ENCODE peak calls at places on chromosomes 13 and 19, in five cellular contexts. One of them, this sample, is unnamed.

GRCh38 chr13:45310341-45311138 is 30.4 kb downstream of the TPT1 start:
- DNase-seq in fibroblast of lung: no peak
- DNase-seq in thoracic aorta: no peak
- DNase-seq in suprapubic skin: no peak
- DNase-seq in ovary: no peak
- DNase-seq in this sample: no peak

GRCh38 chr19:35557539-35558399 is 5.7 kb downstream of the ATP4A start:
- DNase-seq in ovary: peak; percentile 65
- DNase-seq in thoracic aorta: no peak
- DNase-seq in fibroblast of lung: peak; percentile 37
- DNase-seq in suprapubic skin: no peak
- DNase-seq in this sample: peak; percentile 58

GRCh38 chr19:39166571-39167391 is 30.0 kb upstream of the NCCRP1 start:
- DNase-seq in suprapubic skin: peak; percentile 90
- DNase-seq in thoracic aorta: no peak
- DNase-seq in fibroblast of lung: no peak
- DNase-seq in ovary: peak; percentile 76
- DNase-seq in this sample: no peak

GRCh38 chr19:4393947-4394590 is 6.3 kb downstream of the SH3GL1 start:
- DNase-seq in suprapubic skin: no peak
- DNase-seq in ovary: no peak
- DNase-seq in thoracic aorta: no peak
- DNase-seq in fibroblast of lung: peak; percentile 77
- DNase-seq in this sample: peak; percentile 57

GRCh38 chr13:72737033-72737432 is 9.3 kb downstream of the BORA start:
- DNase-seq in fibroblast of lung: no peak
- DNase-seq in suprapubic skin: no peak
- DNase-seq in thoracic aorta: no peak
- DNase-seq in ovary: no peak
- DNase-seq in this sample: no peak

GRCh38 chr13:39245688-39246087 is 207.4 kb downstream of the NHLRC3 start:
- DNase-seq in suprapubic skin: no peak
- DNase-seq in fibroblast of lung: no peak
- DNase-seq in thoracic aorta: no peak
- DNase-seq in ovary: no peak
- DNase-seq in this sample: no peak

GRCh38 chr13:19772306-19772705 is 10.4 kb downstream of the PSPC1 start:
- DNase-seq in fibroblast of lung: peak; percentile 19
- DNase-seq in ovary: no peak
- DNase-seq in suprapubic skin: no peak
- DNase-seq in thoracic aorta: no peak
- DNase-seq in this sample: no peak

GRCh38 chr13:111312944-111313590 is 7.4 kb upstream of the TEX29 start:
- DNase-seq in ovary: no peak
- DNase-seq in thoracic aorta: no peak
- DNase-seq in fibroblast of lung: no peak
- DNase-seq in suprapubic skin: no peak
- DNase-seq in this sample: no peak

GRCh38 chr19:45506991-45507863 is at the start of gene VASP:
- DNase-seq in thoracic aorta: peak; percentile 47
- DNase-seq in suprapubic skin: peak; percentile 91
- DNase-seq in fibroblast of lung: peak; percentile 84
- DNase-seq in ovary: peak; percentile 88
- DNase-seq in this sample: peak; percentile 88

GRCh38 chr19:19443902-19444693 is 38.6 kb downstream of the GATAD2A start:
- DNase-seq in suprapubic skin: no peak
- DNase-seq in ovary: no peak
- DNase-seq in fibroblast of lung: no peak
- DNase-seq in thoracic aorta: no peak
- DNase-seq in this sample: no peak
- H3K4me3 ChIP-seq in suprapubic skin: no peak overlapping the region
- H3K4me3 ChIP-seq in ovary: no peak overlapping the region
- H3K4me3 ChIP-seq in fibroblast of lung: no peak overlapping the region
- H3K4me3 ChIP-seq in thoracic aorta: no peak overlapping the region
- H3K4me3 ChIP-seq in this sample: no peak overlapping the region

DNA sequence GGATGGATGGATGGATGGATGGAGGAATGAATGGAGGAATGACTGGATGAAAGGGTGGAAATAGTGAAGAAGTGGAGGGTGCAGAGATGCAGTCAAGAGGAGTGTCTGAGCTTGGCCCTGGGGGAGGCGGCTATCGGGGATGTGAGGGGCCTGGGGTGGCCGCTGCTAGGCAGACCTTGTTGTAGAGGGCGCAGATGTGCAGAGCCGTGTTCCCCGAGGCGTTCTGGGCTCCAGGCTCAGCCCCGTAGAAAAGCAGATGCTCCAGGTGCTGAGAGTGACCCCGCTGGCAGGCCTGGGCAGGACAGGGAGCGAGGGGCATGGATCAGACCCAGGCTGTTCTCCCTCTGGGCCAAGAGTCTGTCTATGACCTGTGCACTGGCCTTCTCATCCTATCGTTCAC is 8.4 kb downstream of the SHANK1 start:
- DNase-seq in suprapubic skin: no peak
- DNase-seq in thoracic aorta: no peak
- DNase-seq in fibroblast of lung: no peak
- DNase-seq in ovary: no peak
- DNase-seq in this sample: no peak
- TF ChIP-seq CTCF in suprapubic skin: no peak
- TF ChIP-seq CTCF in thoracic aorta: no peak
- TF ChIP-seq CTCF in fibroblast of lung: no peak
- TF ChIP-seq CTCF in ovary: no peak
- TF ChIP-seq CTCF in this sample: no peak

GRCh38 chr13:114108141-114108761 is 24.2 kb downstream of the RASA3 start:
- DNase-seq in ovary: no peak
- DNase-seq in suprapubic skin: peak; percentile 76
- DNase-seq in thoracic aorta: no peak
- DNase-seq in fibroblast of lung: no peak
- DNase-seq in this sample: no peak
- H3K4me3 ChIP-seq in ovary: no peak overlapping the region
- H3K4me3 ChIP-seq in suprapubic skin: no peak overlapping the region
- H3K4me3 ChIP-seq in thoracic aorta: no peak overlapping the region
- H3K4me3 ChIP-seq in fibroblast of lung: peak overlapping the region; percentile 25
- H3K4me3 ChIP-seq in this sample: no peak overlapping the region

GRCh38 chr13:113489171-113489548 is 1.4 kb downstream of the DCUN1D2 start:
- DNase-seq in suprapubic skin: no peak
- DNase-seq in ovary: no peak
- DNase-seq in thoracic aorta: no peak
- DNase-seq in fibroblast of lung: no peak
- DNase-seq in this sample: no peak
- TF ChIP-seq CTCF in suprapubic skin: no peak
- TF ChIP-seq CTCF in ovary: no peak
- TF ChIP-seq CTCF in thoracic aorta: no peak
- TF ChIP-seq CTCF in fibroblast of lung: no peak
- TF ChIP-seq CTCF in this sample: no peak

GRCh38 chr13:56735537-56735942 is 405.2 kb upstream of the PRR20A start:
- DNase-seq in thoracic aorta: no peak
- DNase-seq in fibroblast of lung: no peak
- DNase-seq in suprapubic skin: no peak
- DNase-seq in ovary: no peak
- DNase-seq in this sample: no peak
- H3K4me3 ChIP-seq in thoracic aorta: no peak overlapping the region
- H3K4me3 ChIP-seq in fibroblast of lung: no peak overlapping the region
- H3K4me3 ChIP-seq in suprapubic skin: no peak overlapping the region
- H3K4me3 ChIP-seq in ovary: no peak overlapping the region
- H3K4me3 ChIP-seq in this sample: no peak overlapping the region

GRCh38 chr19:3039641-3040077 is 10.6 kb upstream of the TLE2 start:
- DNase-seq in thoracic aorta: no peak
- DNase-seq in ovary: peak; percentile 42
- DNase-seq in fibroblast of lung: no peak
- DNase-seq in suprapubic skin: no peak
- DNase-seq in this sample: no peak
- TF ChIP-seq CTCF in thoracic aorta: no peak
- TF ChIP-seq CTCF in ovary: no peak
- TF ChIP-seq CTCF in fibroblast of lung: no peak
- TF ChIP-seq CTCF in suprapubic skin: no peak
- TF ChIP-seq CTCF in this sample: no peak

GRCh38 chr13:40272776-40273139 is 393.7 kb downstream of the FOXO1 start:
- DNase-seq in ovary: no peak
- DNase-seq in suprapubic skin: no peak
- DNase-seq in fibroblast of lung: peak; percentile 90
- DNase-seq in thoracic aorta: no peak
- DNase-seq in this sample: peak; percentile 50
- H3K4me3 ChIP-seq in ovary: no peak overlapping the region
- H3K4me3 ChIP-seq in suprapubic skin: no peak overlapping the region
- H3K4me3 ChIP-seq in fibroblast of lung: no peak overlapping the region
- H3K4me3 ChIP-seq in thoracic aorta: no peak overlapping the region
- H3K4me3 ChIP-seq in this sample: no peak overlapping the region

DNA sequence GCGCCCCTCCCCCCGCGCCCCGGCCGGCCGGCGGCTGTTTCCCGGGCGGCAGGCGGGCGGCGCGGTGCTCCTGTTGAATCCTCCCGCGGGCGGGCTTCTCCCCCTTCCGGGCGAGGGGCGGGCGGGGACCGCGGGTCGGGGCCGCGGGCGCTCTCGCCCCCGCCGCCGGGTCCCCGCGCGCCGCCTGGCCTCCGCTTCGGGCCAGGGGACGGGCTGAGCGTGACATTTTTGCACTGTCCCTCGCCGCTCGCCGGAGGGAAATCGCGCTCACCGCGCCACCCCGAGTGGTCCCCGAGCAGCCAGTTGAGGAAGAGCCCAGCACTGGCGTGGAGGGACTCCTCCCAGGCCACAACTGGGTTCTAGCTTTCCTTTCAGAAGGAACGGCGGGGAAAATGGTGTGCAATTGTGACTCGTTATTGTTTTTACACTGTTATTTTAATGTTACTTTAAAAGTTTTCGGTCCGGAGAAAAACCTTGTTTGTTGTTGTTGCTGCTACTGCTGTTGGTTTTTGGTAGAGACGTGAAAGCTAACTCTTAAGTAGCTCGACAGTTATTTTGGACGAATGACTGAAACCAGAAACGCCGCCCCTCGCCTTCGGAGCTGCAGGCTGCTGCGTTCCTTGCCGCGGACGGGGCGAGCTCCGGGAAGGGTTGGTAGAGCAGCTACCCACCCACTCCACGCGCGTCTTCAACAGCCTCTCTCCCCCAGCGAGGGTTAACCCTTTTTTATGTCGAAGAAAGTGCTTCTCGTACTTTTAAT is 942 bp downstream of the PDS5B start:
- DNase-seq in thoracic aorta: peak; percentile 25
- DNase-seq in ovary: peak; percentile 84
- DNase-seq in suprapubic skin: peak; percentile 87
- DNase-seq in fibroblast of lung: peak; percentile 71
- DNase-seq in this sample: peak; percentile 69
- TF ChIP-seq CTCF in thoracic aorta: no peak
- TF ChIP-seq CTCF in ovary: peak; percentile 33
- TF ChIP-seq CTCF in suprapubic skin: no peak
- TF ChIP-seq CTCF in fibroblast of lung: no peak
- TF ChIP-seq CTCF in this sample: no peak

GRCh38 chr19:22286151-22286810 is at the start of gene ZNF729:
- DNase-seq in ovary: no peak
- DNase-seq in fibroblast of lung: no peak
- DNase-seq in thoracic aorta: no peak
- DNase-seq in suprapubic skin: no peak
- DNase-seq in this sample: no peak
- H3K4me3 ChIP-seq in ovary: no peak within 1 kb of the TSS
- H3K4me3 ChIP-seq in fibroblast of lung: no peak within 1 kb of the TSS
- H3K4me3 ChIP-seq in thoracic aorta: peak within 1 kb of the TSS; percentile 23
- H3K4me3 ChIP-seq in suprapubic skin: no peak within 1 kb of the TSS
- H3K4me3 ChIP-seq in this sample: no peak within 1 kb of the TSS

GRCh38 chr19:50703915-50704548 is 15.6 kb downstream of the SHANK1 start:
- DNase-seq in ovary: no peak
- DNase-seq in thoracic aorta: no peak
- DNase-seq in suprapubic skin: no peak
- DNase-seq in fibroblast of lung: no peak
- DNase-seq in this sample: no peak

GRCh38 chr19:50702870-50703829 is 16.5 kb downstream of the SHANK1 start:
- DNase-seq in thoracic aorta: no peak
- DNase-seq in fibroblast of lung: no peak
- DNase-seq in ovary: no peak
- DNase-seq in suprapubic skin: no peak
- DNase-seq in this sample: peak; percentile 42

GRCh38 chr19:50706387-50706786 is 13.2 kb downstream of the SHANK1 start:
- DNase-seq in thoracic aorta: no peak
- DNase-seq in fibroblast of lung: no peak
- DNase-seq in ovary: no peak
- DNase-seq in suprapubic skin: no peak
- DNase-seq in this sample: no peak

GRCh38 chr19:50708179-50708879 is 11.3 kb downstream of the SHANK1 start:
- DNase-seq in suprapubic skin: no peak
- DNase-seq in fibroblast of lung: no peak
- DNase-seq in thoracic aorta: no peak
- DNase-seq in ovary: no peak
- DNase-seq in this sample: no peak

DNA sequence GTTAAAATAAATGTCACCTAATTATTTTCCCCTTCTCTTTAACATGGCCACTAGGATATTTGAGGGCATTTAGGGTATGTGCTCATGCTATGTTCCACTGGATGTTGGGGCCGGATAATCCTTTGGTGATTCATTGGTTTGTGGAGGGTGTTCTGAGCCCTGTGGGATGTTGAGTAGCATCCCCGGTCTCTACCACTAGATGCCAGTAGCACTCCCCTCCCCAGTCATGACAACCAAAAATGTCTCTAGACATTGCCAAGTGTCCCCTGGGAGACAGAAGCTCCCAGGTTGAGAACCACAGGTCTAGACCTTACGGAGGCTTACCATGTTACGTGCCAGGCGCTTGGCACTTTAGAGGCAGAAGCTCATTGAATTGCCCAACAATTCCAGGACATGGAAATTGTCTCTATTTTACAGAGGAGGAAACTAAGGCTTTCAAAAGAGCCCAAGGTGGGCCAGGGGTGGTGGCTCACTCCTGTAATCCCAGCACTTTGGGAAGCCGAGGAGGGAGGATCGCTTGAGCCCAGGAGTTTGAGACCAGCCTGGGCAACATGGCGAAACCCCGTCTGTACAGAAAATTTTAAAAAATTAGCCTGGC is 14.1 kb downstream of the SHANK1 start:
- DNase-seq in suprapubic skin: no peak
- DNase-seq in ovary: no peak
- DNase-seq in thoracic aorta: no peak
- DNase-seq in fibroblast of lung: peak; percentile 24
- DNase-seq in this sample: peak; percentile 80
- TF ChIP-seq CTCF in suprapubic skin: peak; percentile 49
- TF ChIP-seq CTCF in ovary: peak; percentile 31
- TF ChIP-seq CTCF in thoracic aorta: no peak
- TF ChIP-seq CTCF in fibroblast of lung: peak; percentile 89
- TF ChIP-seq CTCF in this sample: peak; percentile 97